ENCODE peak calls at places on chromosomes 2 and 18, in nine cellular contexts. F, D, P, A, Q, T, Y, X and Z are unnamed samples.

GRCh38 chr18:11042247-11042646 is 107.1 kb downstream of the PIEZO2 start:
- DNase-seq in F (peak; percentile 76), D (no peak), P (no peak), A (no peak), Q (no peak), T (no peak), Y (no peak), X (no peak), Z (no peak)

GRCh38 chr2:182949572-182950189 is 83.2 kb upstream of the FRZB start:
- DNase-seq in F (peak; percentile 69), D (no peak), P (no peak), A (peak; percentile 24), Q (no peak), T (no peak), Y (no peak), X (no peak), Z (no peak)

GRCh38 chr2:8677646-8678592 is 3.9 kb upstream of the ID2 start:
- DNase-seq in F (peak; percentile 83), D (peak; percentile 80), P (peak; percentile 73), A (peak; percentile 55), Q (peak; percentile 84), T (peak; percentile 45), Y (peak; percentile 68), X (peak; percentile 66), Z (no peak)

GRCh38 chr2:106336740-106337139 is 131.5 kb downstream of the RGPD3 start:
- DNase-seq in F (no peak), D (no peak), P (no peak), A (no peak), Q (no peak), T (no peak), Y (no peak), X (no peak), Z (no peak)

GRCh38 chr2:590214-591175 is 86.7 kb downstream of the TMEM18 start:
- DNase-seq in F (peak; percentile 61), D (no peak), P (no peak), A (no peak), Q (no peak), T (no peak), Y (no peak), X (no peak), Z (no peak)

GRCh38 chr18:59268722-59269562 is 4.3 kb downstream of the RAX start:
- DNase-seq in F (peak; percentile 73), D (no peak), P (peak; percentile 68), A (no peak), Q (peak; percentile 75), T (peak; percentile 39), Y (peak; percentile 62), X (peak; percentile 33), Z (no peak)

GRCh38 chr2:44131177-44131576 is 37.5 kb upstream of the PPM1B start:
- DNase-seq in F (no peak), D (no peak), P (no peak), A (no peak), Q (no peak), T (no peak), Y (no peak), X (no peak), Z (no peak)

GRCh38 chr2:60926751-60927568 is 45.6 kb downstream of the REL start:
- DNase-seq in F (no peak), D (no peak), P (no peak), A (no peak), Q (no peak), T (peak; percentile 48), Y (no peak), X (no peak), Z (no peak)

GRCh38 chr18:75441921-75442320 is 14.4 kb upstream of the SMIM21 start:
- DNase-seq in F (no peak), D (no peak), P (no peak), A (no peak), Q (no peak), T (no peak), Y (no peak), X (no peak), Z (no peak)

GRCh38 chr2:210287301-210287700 is 27.7 kb downstream of the MYL1 start:
- DNase-seq in F (no peak), D (no peak), P (no peak), A (no peak), Q (no peak), T (no peak), Y (no peak), X (no peak), Z (no peak)

GRCh38 chr2:191650896-191651773 is 26.8 kb upstream of the NABP1 start:
- DNase-seq in F (no peak), D (no peak), P (no peak), A (no peak), Q (no peak), T (no peak), Y (no peak), X (no peak), Z (no peak)

GRCh38 chr2:38709515-38710194 is 41.5 kb downstream of the SRSF7 start:
- DNase-seq in F (no peak), D (no peak), P (no peak), A (no peak), Q (no peak), T (no peak), Y (no peak), X (no peak), Z (no peak)

GRCh38 chr18:33605250-33605649 is 27.2 kb downstream of the ASXL3 start:
- DNase-seq in F (no peak), D (no peak), P (no peak), A (no peak), Q (no peak), T (no peak), Y (no peak), X (no peak), Z (no peak)

GRCh38 chr18:76380791-76381405 is 114.1 kb downstream of the ZNF516 start:
- DNase-seq in F (no peak), D (no peak), P (peak; percentile 1), A (no peak), Q (peak; percentile 69), T (no peak), Y (no peak), X (no peak), Z (no peak)

GRCh38 chr18:48547456-48548403 is 8.9 kb downstream of the CTIF start:
- DNase-seq in F (no peak), D (no peak), P (peak; percentile 46), A (peak; percentile 34), Q (no peak), T (no peak), Y (no peak), X (no peak), Z (no peak)

GRCh38 chr2:53452957-53453748 is 314.5 kb upstream of the CHAC2 start:
- DNase-seq in F (no peak), D (no peak), P (no peak), A (peak; percentile 29), Q (no peak), T (no peak), Y (no peak), X (peak; percentile 65), Z (no peak)

GRCh38 chr2:230521386-230521785 is 105.4 kb downstream of the SP100 start:
- DNase-seq in F (no peak), D (no peak), P (no peak), A (no peak), Q (no peak), T (no peak), Y (no peak), X (no peak), Z (no peak)
- H3K9me3 ChIP-seq in F (no peaks in the 10 kb centered on the region), D (peaks cover 5% of the 10 kb centered on the region), P (peaks cover 2% of the 10 kb centered on the region), A (peaks cover 3% of the 10 kb centered on the region), Q (peaks cover 22% of the 10 kb centered on the region), T (no peaks in the 10 kb centered on the region), Y (peaks cover 13% of the 10 kb centered on the region), X (no peaks in the 10 kb centered on the region), Z (peaks cover 13% of the 10 kb centered on the region)

DNA sequence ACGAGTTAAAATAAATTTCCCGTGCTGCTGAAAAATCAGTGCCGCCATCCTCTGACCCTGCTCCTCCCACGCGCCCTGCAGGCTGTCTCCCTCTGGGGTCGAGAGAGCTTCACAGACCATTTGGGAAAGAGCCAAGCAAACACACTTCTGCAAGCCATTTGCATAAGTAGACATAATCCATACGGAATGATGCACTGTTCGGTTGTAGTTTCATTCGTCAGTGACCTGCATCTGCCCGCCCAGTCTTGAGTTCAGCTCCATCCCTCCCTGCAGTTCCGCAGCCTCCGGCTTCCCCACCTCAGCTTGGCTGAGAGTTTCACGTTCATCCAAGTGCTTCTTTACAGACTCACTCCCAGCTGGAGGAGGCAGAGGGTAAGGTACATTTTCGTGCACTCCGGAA is 69.6 kb downstream of the TRAPPC12 start:
- DNase-seq in F (no peak), D (no peak), P (no peak), A (no peak), Q (no peak), T (no peak), Y (no peak), X (no peak), Z (no peak)
- H3K36me3 ChIP-seq in F (peaks cover 23% of the 10 kb centered on the region), D (peaks cover 42% of the 10 kb centered on the region), P (peaks cover 6% of the 10 kb centered on the region), A (peaks cover 41% of the 10 kb centered on the region), Q (peaks cover 98% of the 10 kb centered on the region), T (peaks cover 16% of the 10 kb centered on the region), Y (peaks cover 54% of the 10 kb centered on the region), X (no peaks in the 10 kb centered on the region), Z (peaks cover 36% of the 10 kb centered on the region)

DNA sequence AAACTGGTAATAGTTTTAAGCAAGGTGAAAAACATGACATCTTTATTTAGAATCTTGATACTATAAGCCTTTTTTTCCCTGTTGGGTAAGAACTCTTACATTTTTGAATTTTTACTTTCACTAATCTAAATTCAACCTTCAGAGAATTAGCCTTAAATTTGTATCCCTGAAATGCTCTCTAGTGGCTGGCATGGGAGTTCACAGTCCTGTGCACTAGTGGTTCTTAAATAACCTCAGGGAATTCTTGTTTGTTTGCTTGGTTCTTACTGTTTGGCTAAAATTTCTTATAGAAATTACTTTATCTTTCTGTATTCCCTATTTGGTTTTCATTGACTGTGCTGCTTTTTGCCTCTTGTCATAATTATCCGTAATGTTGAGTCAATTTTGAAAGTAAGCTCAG is 391.2 kb upstream of the FIGN start:
- DNase-seq in F (no peak), D (no peak), P (no peak), A (no peak), Q (no peak), T (no peak), Y (no peak), X (no peak), Z (no peak)
- TF ChIP-seq CTCF in F (no peak), D (no peak), P (no peak), A (peak; percentile 51), Q (no peak), T (no peak), Y (peak; percentile 16), X (no peak), Z (no peak)

DNA sequence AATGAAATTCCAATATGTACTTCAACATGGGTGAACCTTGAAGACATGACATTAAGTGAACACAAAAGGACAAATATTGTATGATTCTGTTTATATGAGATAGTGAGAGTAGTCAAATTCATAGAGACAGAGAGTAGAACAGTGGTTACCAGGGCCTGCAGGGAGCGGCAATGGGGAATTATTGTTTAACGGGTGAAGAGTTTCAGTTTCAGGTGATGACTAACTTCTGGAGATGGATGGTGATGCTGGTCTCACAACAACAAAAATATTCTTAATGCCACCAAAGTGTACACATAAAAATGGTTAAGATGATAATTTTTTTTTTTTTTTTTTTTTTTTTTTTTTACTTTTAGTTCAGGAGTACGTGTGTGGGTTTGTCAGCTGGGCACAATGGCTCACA is 109.4 kb upstream of the TMEM200C start:
- DNase-seq in F (no peak), D (no peak), P (no peak), A (no peak), Q (no peak), T (no peak), Y (no peak), X (no peak), Z (no peak)
- H3K9me3 ChIP-seq in F (no peaks in the 10 kb centered on the region), D (no peaks in the 10 kb centered on the region), P (no peaks in the 10 kb centered on the region), A (peaks cover 2% of the 10 kb centered on the region), Q (peaks cover 7% of the 10 kb centered on the region), T (no peaks in the 10 kb centered on the region), Y (peaks cover 6% of the 10 kb centered on the region), X (no peaks in the 10 kb centered on the region), Z (no peaks in the 10 kb centered on the region)